ENCODE peak calls at places on chromosomes 5 and 9, in six cellular contexts. One of them, this sample, is unnamed.

GRCh38 chr9:99253772-99254431 is 31.8 kb downstream of the SEC61B start:
- DNase-seq in MCF 10A: peak
- DNase-seq in posterior cingulate gyrus: peak
- DNase-seq in nephron progenitor cell: no peak
- DNase-seq in heart left ventricle: no peak
- DNase-seq in GM23248: no peak
- DNase-seq in this sample: no peak

GRCh38 chr5:33241826-33242225 is 198.9 kb upstream of the TARS1 start:
- DNase-seq in MCF 10A: no peak
- DNase-seq in posterior cingulate gyrus: no peak
- DNase-seq in nephron progenitor cell: no peak
- DNase-seq in heart left ventricle: no peak
- DNase-seq in GM23248: no peak
- DNase-seq in this sample: no peak

GRCh38 chr9:34190996-34191892 is 12.4 kb downstream of the UBAP1 start:
- DNase-seq in MCF 10A: peak
- DNase-seq in posterior cingulate gyrus: no peak
- DNase-seq in nephron progenitor cell: no peak
- DNase-seq in heart left ventricle: no peak
- DNase-seq in GM23248: peak
- DNase-seq in this sample: no peak

GRCh38 chr5:1908931-1909330 is 26.2 kb upstream of the IRX4 start:
- DNase-seq in MCF 10A: no peak
- DNase-seq in posterior cingulate gyrus: peak
- DNase-seq in nephron progenitor cell: no peak
- DNase-seq in heart left ventricle: no peak
- DNase-seq in GM23248: no peak
- DNase-seq in this sample: no peak

GRCh38 chr5:178338750-178339144 is 106.1 kb upstream of the PHYKPL start:
- DNase-seq in MCF 10A: peak
- DNase-seq in posterior cingulate gyrus: no peak
- DNase-seq in nephron progenitor cell: no peak
- DNase-seq in heart left ventricle: peak
- DNase-seq in GM23248: no peak
- DNase-seq in this sample: no peak

GRCh38 chr5:10913846-10914245 is 152.8 kb upstream of the DAP start:
- DNase-seq in MCF 10A: peak
- DNase-seq in posterior cingulate gyrus: no peak
- DNase-seq in nephron progenitor cell: no peak
- DNase-seq in heart left ventricle: no peak
- DNase-seq in GM23248: peak
- DNase-seq in this sample: no peak

GRCh38 chr5:10583663-10584572 is 20.0 kb downstream of the ANKRD33B start:
- DNase-seq in MCF 10A: no peak
- DNase-seq in posterior cingulate gyrus: no peak
- DNase-seq in nephron progenitor cell: no peak
- DNase-seq in heart left ventricle: no peak
- DNase-seq in GM23248: no peak
- DNase-seq in this sample: no peak

GRCh38 chr5:61450170-61450815 is 118.2 kb downstream of the ZSWIM6 start:
- DNase-seq in MCF 10A: peak
- DNase-seq in posterior cingulate gyrus: no peak
- DNase-seq in nephron progenitor cell: no peak
- DNase-seq in heart left ventricle: no peak
- DNase-seq in GM23248: peak
- DNase-seq in this sample: no peak

GRCh38 chr5:76742586-76742985 is 26.7 kb downstream of the F2R start:
- DNase-seq in MCF 10A: peak
- DNase-seq in posterior cingulate gyrus: no peak
- DNase-seq in nephron progenitor cell: no peak
- DNase-seq in heart left ventricle: no peak
- DNase-seq in GM23248: peak
- DNase-seq in this sample: no peak

GRCh38 chr5:142684508-142685031 is 1.3 kb downstream of the FGF1 start:
- DNase-seq in MCF 10A: no peak
- DNase-seq in posterior cingulate gyrus: peak
- DNase-seq in nephron progenitor cell: no peak
- DNase-seq in heart left ventricle: no peak
- DNase-seq in GM23248: no peak
- DNase-seq in this sample: peak

GRCh38 chr5:85109616-85110015 is 724.9 kb upstream of the EDIL3 start:
- DNase-seq in MCF 10A: no peak
- DNase-seq in posterior cingulate gyrus: no peak
- DNase-seq in nephron progenitor cell: no peak
- DNase-seq in heart left ventricle: no peak
- DNase-seq in GM23248: no peak
- DNase-seq in this sample: no peak